ENCODE peak calls at places on chromosomes 5 and 9, in seven cellular contexts. Z, M, H, W, D, B and X are unnamed samples.

GRCh38 chr9:137384116-137384756 is 38.7 kb downstream of the EXD3 start:
- DNase-seq in Z (no peak), M (peak; percentile 41), H (no peak), W (no peak), D (no peak), B (no peak), X (no peak)

GRCh38 chr5:73339711-73340110 is 108.9 kb downstream of the FOXD1 start:
- DNase-seq in Z (no peak), M (no peak), H (no peak), W (no peak), D (no peak), B (no peak), X (no peak)

GRCh38 chr5:34053133-34053532 is 10.1 kb upstream of the C1QTNF3 start:
- DNase-seq in Z (no peak), M (peak; percentile 60), H (no peak), W (no peak), D (peak; percentile 10), B (no peak), X (no peak)

GRCh38 chr9:111983484-111983908 is 86.9 kb downstream of the UGCG start:
- DNase-seq in Z (peak; percentile 67), M (no peak), H (peak; percentile 68), W (peak; percentile 84), D (no peak), B (no peak), X (no peak)

GRCh38 chr9:114551750-114552685 is 35.6 kb upstream of the ATP6V1G1 start:
- DNase-seq in Z (no peak), M (peak; percentile 97), H (no peak), W (peak; percentile 40), D (peak; percentile 97), B (no peak), X (no peak)

GRCh38 chr5:90707698-90708097 is 149.1 kb downstream of the ADGRV1 start:
- DNase-seq in Z (no peak), M (no peak), H (no peak), W (no peak), D (no peak), B (no peak), X (no peak)

GRCh38 chr5:4994994-4995393 is 145.1 kb upstream of the ADAMTS16 start:
- DNase-seq in Z (no peak), M (peak; percentile 6), H (no peak), W (no peak), D (peak; percentile 77), B (no peak), X (no peak)

GRCh38 chr5:134851307-134851923 is 5.6 kb downstream of the C5orf24 start:
- DNase-seq in Z (peak; percentile 37), M (peak; percentile 71), H (no peak), W (peak; percentile 51), D (peak; percentile 81), B (no peak), X (peak; percentile 32)

GRCh38 chr5:135356522-135357318 is 42.3 kb downstream of the MACROH2A1 start:
- DNase-seq in Z (no peak), M (peak; percentile 96), H (no peak), W (no peak), D (peak; percentile 26), B (no peak), X (no peak)

GRCh38 chr9:114071197-114071795 is 6.8 kb downstream of the AMBP start:
- DNase-seq in Z (no peak), M (no peak), H (no peak), W (no peak), D (no peak), B (no peak), X (no peak)

GRCh38 chr9:136352682-136353081 is 10.9 kb downstream of the DNLZ start:
- DNase-seq in Z (no peak), M (no peak), H (no peak), W (no peak), D (no peak), B (no peak), X (no peak)

GRCh38 chr5:5077236-5077635 is 62.9 kb upstream of the ADAMTS16 start:
- DNase-seq in Z (no peak), M (no peak), H (no peak), W (no peak), D (no peak), B (no peak), X (no peak)

GRCh38 chr9:133563286-133564213 is 29.0 kb downstream of the ADAMTSL2 start:
- DNase-seq in Z (no peak), M (peak; percentile 48), H (no peak), W (no peak), D (no peak), B (no peak), X (no peak)

GRCh38 chr5:2375291-2375690 is 376.2 kb downstream of the IRX2 start:
- DNase-seq in Z (no peak), M (no peak), H (no peak), W (no peak), D (no peak), B (no peak), X (no peak)

GRCh38 chr5:135263022-135263668 is 135.9 kb downstream of the MACROH2A1 start:
- DNase-seq in Z (no peak), M (no peak), H (no peak), W (no peak), D (peak; percentile 64), B (no peak), X (no peak)

GRCh38 chr5:121199238-121199999 is 652.3 kb upstream of the FTMT start:
- DNase-seq in Z (no peak), M (peak; percentile 94), H (no peak), W (no peak), D (peak; percentile 69), B (no peak), X (no peak)